ENCODE peak calls at places on chromosomes 16 and 17, in four cellular contexts. One of them, this sample, is unnamed.

GRCh38 chr17:50467114-50467854 is 1.4 kb downstream of the CHAD start:
- DNase-seq in hepatocyte: no peak
- DNase-seq in CD4-positive, CD25-positive, alpha-beta regulatory T cell: no peak
- DNase-seq in effector memory CD4-positive, alpha-beta T cell: no peak
- DNase-seq in this sample: no peak

GRCh38 chr17:27950995-27951394 is 57.8 kb upstream of the LYRM9 start:
- DNase-seq in hepatocyte: no peak
- DNase-seq in CD4-positive, CD25-positive, alpha-beta regulatory T cell: no peak
- DNase-seq in effector memory CD4-positive, alpha-beta T cell: no peak
- DNase-seq in this sample: no peak

GRCh38 chr17:7370853-7371252 is 10.0 kb upstream of the TNK1 start:
- DNase-seq in hepatocyte: no peak
- DNase-seq in CD4-positive, CD25-positive, alpha-beta regulatory T cell: no peak
- DNase-seq in effector memory CD4-positive, alpha-beta T cell: no peak
- DNase-seq in this sample: no peak

GRCh38 chr16:64047207-64047606 is 1074.7 kb downstream of the CDH11 start:
- DNase-seq in hepatocyte: no peak
- DNase-seq in CD4-positive, CD25-positive, alpha-beta regulatory T cell: no peak
- DNase-seq in effector memory CD4-positive, alpha-beta T cell: no peak
- DNase-seq in this sample: no peak

GRCh38 chr17:35119370-35120185 is at the start of gene RAD51D:
- DNase-seq in hepatocyte: peak
- DNase-seq in CD4-positive, CD25-positive, alpha-beta regulatory T cell: peak
- DNase-seq in effector memory CD4-positive, alpha-beta T cell: peak
- DNase-seq in this sample: peak

GRCh38 chr16:27318399-27319256 is 4.9 kb downstream of the IL4R start:
- DNase-seq in hepatocyte: peak
- DNase-seq in CD4-positive, CD25-positive, alpha-beta regulatory T cell: peak
- DNase-seq in effector memory CD4-positive, alpha-beta T cell: peak
- DNase-seq in this sample: no peak

GRCh38 chr16:77931058-77931457 is 91.3 kb upstream of the CLEC3A start:
- DNase-seq in hepatocyte: no peak
- DNase-seq in CD4-positive, CD25-positive, alpha-beta regulatory T cell: no peak
- DNase-seq in effector memory CD4-positive, alpha-beta T cell: no peak
- DNase-seq in this sample: no peak

GRCh38 chr16:69386596-69386995 is 789 bp upstream of the TERF2 start:
- DNase-seq in hepatocyte: no peak
- DNase-seq in CD4-positive, CD25-positive, alpha-beta regulatory T cell: no peak
- DNase-seq in effector memory CD4-positive, alpha-beta T cell: no peak
- DNase-seq in this sample: no peak

GRCh38 chr17:48438662-48439061 is 8.6 kb upstream of the SKAP1 start:
- DNase-seq in hepatocyte: no peak
- DNase-seq in CD4-positive, CD25-positive, alpha-beta regulatory T cell: no peak
- DNase-seq in effector memory CD4-positive, alpha-beta T cell: no peak
- DNase-seq in this sample: no peak

GRCh38 chr16:81473969-81474959 is 29.7 kb downstream of the CMIP start:
- DNase-seq in hepatocyte: no peak
- DNase-seq in CD4-positive, CD25-positive, alpha-beta regulatory T cell: no peak
- DNase-seq in effector memory CD4-positive, alpha-beta T cell: no peak
- DNase-seq in this sample: no peak

GRCh38 chr16:75246504-75247205 is 4.8 kb downstream of the BCAR1 start:
- DNase-seq in hepatocyte: no peak
- DNase-seq in CD4-positive, CD25-positive, alpha-beta regulatory T cell: no peak
- DNase-seq in effector memory CD4-positive, alpha-beta T cell: no peak
- DNase-seq in this sample: no peak

GRCh38 chr16:75244844-75245758 is 6.3 kb downstream of the BCAR1 start:
- DNase-seq in hepatocyte: peak
- DNase-seq in CD4-positive, CD25-positive, alpha-beta regulatory T cell: no peak
- DNase-seq in effector memory CD4-positive, alpha-beta T cell: no peak
- DNase-seq in this sample: no peak

GRCh38 chr16:75243667-75244224 is 7.7 kb downstream of the BCAR1 start:
- DNase-seq in hepatocyte: no peak
- DNase-seq in CD4-positive, CD25-positive, alpha-beta regulatory T cell: no peak
- DNase-seq in effector memory CD4-positive, alpha-beta T cell: no peak
- DNase-seq in this sample: no peak

GRCh38 chr16:75241955-75242354 is 9.5 kb downstream of the BCAR1 start:
- DNase-seq in hepatocyte: no peak
- DNase-seq in CD4-positive, CD25-positive, alpha-beta regulatory T cell: no peak
- DNase-seq in effector memory CD4-positive, alpha-beta T cell: no peak
- DNase-seq in this sample: no peak

DNA sequence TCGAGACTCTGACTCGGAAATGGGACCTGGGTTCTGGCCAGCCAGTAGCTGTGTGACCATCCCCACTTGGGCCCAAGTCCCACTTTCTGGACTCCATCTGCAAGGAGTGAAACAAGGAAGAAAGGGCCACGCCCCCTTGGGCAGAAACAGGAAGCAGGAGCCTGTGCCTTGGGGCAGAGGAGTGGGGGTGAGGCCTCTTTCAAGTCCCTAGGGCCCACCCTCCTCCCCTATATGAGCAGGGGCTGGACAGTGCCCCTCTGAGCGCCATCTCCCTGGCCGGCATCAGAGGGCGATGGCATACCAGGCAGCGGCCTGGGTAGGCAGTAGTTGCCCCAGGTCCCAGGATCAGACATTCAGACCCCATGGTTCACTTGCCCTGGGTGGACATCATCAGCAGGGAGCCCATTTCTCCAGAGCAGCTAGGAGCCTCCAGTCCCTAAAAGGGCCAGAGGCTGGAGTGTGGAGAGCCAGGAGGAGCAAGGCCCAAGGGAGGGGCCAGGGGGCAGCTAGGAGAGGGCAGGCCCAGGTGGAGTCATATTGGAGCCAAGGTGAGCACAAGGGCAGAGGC is 7.1 kb downstream of the BCAR1 start:
- DNase-seq in hepatocyte: peak
- DNase-seq in CD4-positive, CD25-positive, alpha-beta regulatory T cell: no peak
- DNase-seq in effector memory CD4-positive, alpha-beta T cell: no peak
- DNase-seq in this sample: no peak
- H3K4me3 ChIP-seq in hepatocyte: no peak
- H3K4me3 ChIP-seq in CD4-positive, CD25-positive, alpha-beta regulatory T cell: no peak
- H3K4me3 ChIP-seq in effector memory CD4-positive, alpha-beta T cell: no peak
- H3K4me3 ChIP-seq in this sample: no peak

GRCh38 chr17:68600123-68600880 is 865 bp downstream of the FAM20A start:
- DNase-seq in hepatocyte: peak
- DNase-seq in CD4-positive, CD25-positive, alpha-beta regulatory T cell: no peak
- DNase-seq in effector memory CD4-positive, alpha-beta T cell: no peak
- DNase-seq in this sample: no peak

GRCh38 chr17:68598545-68598961 is 2.6 kb downstream of the FAM20A start:
- DNase-seq in hepatocyte: no peak
- DNase-seq in CD4-positive, CD25-positive, alpha-beta regulatory T cell: no peak
- DNase-seq in effector memory CD4-positive, alpha-beta T cell: no peak
- DNase-seq in this sample: no peak

GRCh38 chr17:68598074-68598473 is 3.1 kb downstream of the FAM20A start:
- DNase-seq in hepatocyte: no peak
- DNase-seq in CD4-positive, CD25-positive, alpha-beta regulatory T cell: no peak
- DNase-seq in effector memory CD4-positive, alpha-beta T cell: no peak
- DNase-seq in this sample: no peak

GRCh38 chr17:68599873-68600122 is 1.4 kb downstream of the FAM20A start:
- DNase-seq in hepatocyte: no peak
- DNase-seq in CD4-positive, CD25-positive, alpha-beta regulatory T cell: no peak
- DNase-seq in effector memory CD4-positive, alpha-beta T cell: no peak
- DNase-seq in this sample: no peak

DNA sequence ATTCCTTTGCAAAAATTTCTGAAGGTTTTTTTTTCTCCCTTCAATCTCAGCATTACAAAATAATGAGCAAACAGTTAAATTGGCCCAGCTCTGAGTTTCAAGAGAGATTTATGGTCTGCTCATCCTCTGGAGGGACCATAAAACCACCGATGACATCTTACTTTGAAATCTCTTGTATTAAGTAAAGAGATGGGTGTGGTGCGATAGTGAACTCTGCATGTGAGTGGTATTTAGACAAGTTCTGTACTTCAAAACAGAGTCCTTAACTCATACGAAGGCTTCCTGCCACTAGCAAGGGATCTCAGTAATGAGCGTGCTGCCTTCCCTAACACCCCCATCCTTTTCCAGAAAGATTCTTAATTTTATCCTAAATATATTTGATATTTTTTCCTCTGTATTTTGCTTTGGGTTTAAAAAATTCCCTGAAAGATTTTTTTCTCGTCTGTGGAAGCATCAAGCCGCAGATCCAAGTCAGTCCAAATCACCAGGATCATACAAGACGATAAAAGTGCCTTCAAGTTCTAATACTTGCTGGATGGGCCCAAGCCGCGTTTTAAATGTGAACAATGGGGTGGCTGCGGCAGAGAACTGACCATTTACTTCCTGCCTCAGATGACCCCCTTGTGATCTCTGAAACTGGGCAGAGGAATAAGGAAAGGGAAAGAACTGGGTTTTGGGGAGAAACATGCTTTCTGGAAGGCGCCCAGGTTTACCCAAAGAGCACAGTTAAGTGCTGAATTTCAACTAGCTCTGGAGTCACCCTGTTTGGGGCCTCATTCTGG is 1.9 kb downstream of the FAM20A start:
- DNase-seq in hepatocyte: peak
- DNase-seq in CD4-positive, CD25-positive, alpha-beta regulatory T cell: no peak
- DNase-seq in effector memory CD4-positive, alpha-beta T cell: no peak
- DNase-seq in this sample: no peak
- H3K4me3 ChIP-seq in hepatocyte: peak
- H3K4me3 ChIP-seq in CD4-positive, CD25-positive, alpha-beta regulatory T cell: no peak
- H3K4me3 ChIP-seq in effector memory CD4-positive, alpha-beta T cell: no peak
- H3K4me3 ChIP-seq in this sample: no peak

DNA sequence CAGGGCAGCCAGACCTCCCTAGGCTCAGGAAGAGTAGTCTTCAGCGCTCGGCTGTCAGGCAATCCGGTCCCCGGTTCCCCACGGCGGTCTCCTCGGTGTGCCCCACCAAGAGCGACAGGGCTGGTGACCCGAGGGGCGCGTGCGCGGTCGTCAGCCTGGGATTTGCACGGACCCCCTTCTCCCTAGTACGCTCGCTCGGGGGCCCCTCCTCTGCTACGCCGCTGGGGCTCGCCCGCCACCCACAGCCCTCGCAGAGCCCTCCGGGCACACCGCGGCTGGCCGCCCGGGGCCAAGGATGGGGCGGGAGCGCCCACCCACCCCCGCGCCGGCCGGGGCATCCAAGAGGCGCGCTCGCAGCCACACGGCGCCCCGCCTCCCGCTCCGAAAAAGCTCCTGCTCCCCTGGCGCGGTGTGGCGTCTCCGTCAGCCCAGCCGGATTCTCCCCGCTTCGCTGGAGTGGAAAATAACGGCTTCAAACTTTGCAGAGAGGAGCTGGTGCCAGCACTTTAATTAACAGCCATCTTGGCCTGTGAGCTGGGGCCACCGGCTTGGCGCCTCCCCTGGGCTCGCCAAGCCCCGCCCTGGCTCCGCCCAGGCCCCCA is 2.1 kb upstream of the C1QL1 start:
- DNase-seq in hepatocyte: peak
- DNase-seq in CD4-positive, CD25-positive, alpha-beta regulatory T cell: no peak
- DNase-seq in effector memory CD4-positive, alpha-beta T cell: no peak
- DNase-seq in this sample: no peak
- H3K4me3 ChIP-seq in hepatocyte: no peak
- H3K4me3 ChIP-seq in CD4-positive, CD25-positive, alpha-beta regulatory T cell: no peak
- H3K4me3 ChIP-seq in effector memory CD4-positive, alpha-beta T cell: peak
- H3K4me3 ChIP-seq in this sample: peak

DNA sequence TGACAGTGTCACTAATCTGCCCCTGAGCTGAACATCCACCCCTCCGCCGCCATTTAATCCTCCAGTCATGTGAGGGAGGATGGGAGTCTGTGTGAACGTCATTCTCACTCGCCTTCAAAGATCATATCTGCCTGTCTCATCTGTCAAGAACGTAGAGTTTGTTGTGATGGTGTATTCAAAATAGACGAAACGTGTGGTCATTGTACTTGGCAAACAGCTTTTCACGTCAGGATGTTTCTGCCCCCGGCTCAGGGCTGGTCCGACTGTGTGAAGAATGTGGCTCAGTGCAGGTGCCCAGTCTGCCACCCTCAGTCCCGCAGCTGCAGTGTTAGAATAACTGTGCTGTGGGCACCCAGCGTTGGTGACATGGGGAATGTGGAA is 148.0 kb downstream of the KCNJ12 start:
- DNase-seq in hepatocyte: no peak
- DNase-seq in CD4-positive, CD25-positive, alpha-beta regulatory T cell: no peak
- DNase-seq in effector memory CD4-positive, alpha-beta T cell: no peak
- DNase-seq in this sample: no peak
- H3K4me3 ChIP-seq in hepatocyte: no peak
- H3K4me3 ChIP-seq in CD4-positive, CD25-positive, alpha-beta regulatory T cell: no peak
- H3K4me3 ChIP-seq in effector memory CD4-positive, alpha-beta T cell: no peak
- H3K4me3 ChIP-seq in this sample: no peak

DNA sequence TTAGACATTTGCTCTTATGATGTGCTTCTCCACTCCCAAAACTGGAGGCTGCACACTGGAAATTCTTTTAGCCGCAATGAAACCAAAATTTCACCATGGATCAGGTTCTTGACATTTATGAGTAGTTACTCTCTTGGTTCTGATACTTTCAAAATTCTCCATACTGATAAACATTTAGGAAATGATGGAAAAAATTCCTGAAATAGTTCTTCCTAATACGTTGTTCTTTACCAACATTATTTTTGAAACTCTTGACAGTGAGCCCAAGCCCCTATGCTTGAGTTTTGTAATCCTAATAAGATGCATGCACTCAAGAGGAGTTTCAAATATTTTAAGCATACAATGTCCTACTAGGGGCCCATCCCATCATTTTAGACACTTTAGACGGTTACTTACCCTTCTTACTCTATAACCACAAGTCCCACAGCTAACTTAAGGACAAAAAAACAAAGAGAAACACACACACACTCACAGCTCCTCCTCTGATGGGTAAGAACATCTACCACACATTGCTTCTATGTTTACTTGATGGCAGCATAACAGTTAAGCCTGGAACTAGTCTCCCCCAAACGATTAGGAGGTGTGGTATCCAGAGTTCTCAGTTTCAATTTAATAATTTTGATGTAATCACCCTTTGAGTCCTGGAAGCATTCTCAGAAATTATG is 3.7 kb downstream of the VEZF1 start:
- DNase-seq in hepatocyte: no peak
- DNase-seq in CD4-positive, CD25-positive, alpha-beta regulatory T cell: no peak
- DNase-seq in effector memory CD4-positive, alpha-beta T cell: no peak
- DNase-seq in this sample: peak
- H3K4me3 ChIP-seq in hepatocyte: peak
- H3K4me3 ChIP-seq in CD4-positive, CD25-positive, alpha-beta regulatory T cell: peak
- H3K4me3 ChIP-seq in effector memory CD4-positive, alpha-beta T cell: no peak
- H3K4me3 ChIP-seq in this sample: no peak

GRCh38 chr16:1774456-1774795 is 1.5 kb upstream of the MRPS34 start:
- DNase-seq in hepatocyte: no peak
- DNase-seq in CD4-positive, CD25-positive, alpha-beta regulatory T cell: no peak
- DNase-seq in effector memory CD4-positive, alpha-beta T cell: no peak
- DNase-seq in this sample: no peak
- H3K4me3 ChIP-seq in hepatocyte: peak
- H3K4me3 ChIP-seq in CD4-positive, CD25-positive, alpha-beta regulatory T cell: no peak
- H3K4me3 ChIP-seq in effector memory CD4-positive, alpha-beta T cell: peak
- H3K4me3 ChIP-seq in this sample: peak

DNA sequence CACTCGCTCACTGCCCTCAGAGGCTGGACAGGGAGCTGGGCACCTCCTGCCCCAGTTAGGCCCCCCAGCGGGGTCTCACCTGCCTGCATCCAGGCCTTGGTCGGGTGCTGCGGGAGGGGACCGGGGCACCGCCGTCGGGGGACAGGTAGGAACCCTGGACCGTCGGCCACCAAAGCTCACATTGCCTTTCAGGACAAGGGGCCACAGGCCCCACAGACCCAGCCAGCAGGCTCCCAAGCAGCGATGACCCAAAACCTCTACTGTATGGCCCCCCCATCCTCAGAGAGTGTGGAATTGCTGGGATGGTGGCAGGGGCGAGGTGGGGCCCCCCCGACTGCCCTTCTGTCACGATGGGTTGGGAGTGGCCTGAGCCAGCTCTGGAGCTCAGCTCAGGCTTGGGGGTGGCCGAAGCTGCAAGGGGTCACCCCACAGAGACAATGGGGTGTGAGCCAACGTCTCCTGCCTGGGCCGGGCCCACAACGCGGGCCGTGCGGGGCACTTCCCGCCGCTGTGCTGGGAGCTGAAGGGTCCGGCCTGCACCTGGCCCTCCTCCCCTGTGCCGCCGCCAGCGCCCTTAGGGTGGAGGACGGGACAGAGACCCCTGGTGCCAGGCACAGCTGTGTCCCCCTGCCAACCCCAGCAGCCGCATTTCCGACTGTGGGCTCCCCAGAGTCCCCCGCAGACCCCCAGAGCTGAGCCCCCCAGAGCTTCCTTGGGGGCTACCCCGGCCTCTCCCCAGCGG is 498 bp downstream of the IGFALS start:
- DNase-seq in hepatocyte: peak
- DNase-seq in CD4-positive, CD25-positive, alpha-beta regulatory T cell: no peak
- DNase-seq in effector memory CD4-positive, alpha-beta T cell: no peak
- DNase-seq in this sample: no peak
- H3K4me3 ChIP-seq in hepatocyte: no peak
- H3K4me3 ChIP-seq in CD4-positive, CD25-positive, alpha-beta regulatory T cell: no peak
- H3K4me3 ChIP-seq in effector memory CD4-positive, alpha-beta T cell: no peak
- H3K4me3 ChIP-seq in this sample: no peak